ENCODE peak calls at places on chromosomes 11 and 22, in five cellular contexts. Z is T-helper 17 cell; G is activated effector memory CD4-positive, alpha-beta T cell treated with Interleukin-2 at 50 U/mL for 16 hours; A is GM03348; J is HAP-1. T is an unnamed sample.

GRCh38 chr11:70590356-70590991 is 192.1 kb downstream of the CTTN start:
- DNase-seq in Z (no peak), G (no peak), A (no peak), J (no peak), T (no peak)

GRCh38 chr11:30281476-30282288 is 41.2 kb upstream of the ARL14EP start:
- DNase-seq in Z (no peak), G (no peak), A (no peak), J (no peak), T (no peak)

GRCh38 chr22:19992921-19993355 is 23.7 kb downstream of the ARVCF start:
- DNase-seq in Z (no peak), G (no peak), A (no peak), J (no peak), T (no peak)

GRCh38 chr11:1224109-1224485 is 1.2 kb downstream of the MUC5B start:
- DNase-seq in Z (no peak), G (no peak), A (no peak), J (no peak), T (no peak)

GRCh38 chr11:119207300-119207570 is 1.1 kb downstream of the CBL start:
- DNase-seq in Z (no peak), G (no peak), A (peak), J (no peak), T (no peak)

GRCh38 chr11:35162795-35163194 is 23.8 kb downstream of the CD44 start:
- DNase-seq in Z (no peak), G (no peak), A (no peak), J (no peak), T (no peak)

GRCh38 chr11:12430351-12430750 is 53.0 kb downstream of the PARVA start:
- DNase-seq in Z (no peak), G (no peak), A (no peak), J (no peak), T (peak)

GRCh38 chr11:19080579-19080993 is 20.1 kb upstream of the MRGPRX2 start:
- DNase-seq in Z (no peak), G (no peak), A (peak), J (no peak), T (peak)

GRCh38 chr11:80084614-80085013 is 643.8 kb upstream of the TENM4 start:
- DNase-seq in Z (no peak), G (no peak), A (no peak), J (no peak), T (no peak)

GRCh38 chr22:49918911-49919881 is 762 bp downstream of the CRELD2 start:
- DNase-seq in Z (no peak), G (no peak), A (no peak), J (no peak), T (no peak)

GRCh38 chr11:112881461-112881860 is 79.8 kb upstream of the NCAM1 start:
- DNase-seq in Z (no peak), G (no peak), A (peak), J (no peak), T (no peak)

GRCh38 chr22:23128269-23129108 is 13.3 kb downstream of the RSPH14 start:
- DNase-seq in Z (peak), G (peak), A (peak), J (peak), T (peak)

GRCh38 chr22:40405178-40406062 is 35.0 kb downstream of the SGSM3 start:
- DNase-seq in Z (no peak), G (no peak), A (no peak), J (no peak), T (no peak)

GRCh38 chr22:31474743-31475142 is 14.9 kb downstream of the EIF4ENIF1 start:
- DNase-seq in Z (no peak), G (no peak), A (peak), J (no peak), T (no peak)

GRCh38 chr11:1889527-1889930 is 2.2 kb downstream of the PRR33 start:
- DNase-seq in Z (no peak), G (no peak), A (no peak), J (no peak), T (no peak)

GRCh38 chr11:65588199-65589054 is 7.2 kb downstream of the KCNK7 start:
- DNase-seq in Z (peak), G (peak), A (no peak), J (peak), T (peak)

GRCh38 chr22:30830907-30831306 is 136.2 kb downstream of the OSBP2 start:
- DNase-seq in Z (no peak), G (no peak), A (peak), J (no peak), T (peak)

GRCh38 chr22:44661659-44662569 is 40.1 kb upstream of the PRR5 start:
- DNase-seq in Z (no peak), G (no peak), A (no peak), J (no peak), T (no peak)

GRCh38 chr11:130209944-130210854 is 50.6 kb downstream of the ST14 start:
- DNase-seq in Z (no peak), G (no peak), A (peak), J (no peak), T (no peak)

GRCh38 chr11:46673713-46674462 is 26.5 kb downstream of the ARHGAP1 start:
- DNase-seq in Z (no peak), G (no peak), A (no peak), J (no peak), T (no peak)

GRCh38 chr22:46537946-46538815 is 761 bp upstream of the CELSR1 start:
- DNase-seq in Z (no peak), G (no peak), A (peak), J (peak), T (peak)

GRCh38 chr11:11265994-11266606 is 87.0 kb downstream of the CSNK2A3 start:
- DNase-seq in Z (peak), G (peak), A (peak), J (peak), T (peak)

GRCh38 chr22:49564054-49564453 is 263.6 kb downstream of the BRD1 start:
- DNase-seq in Z (no peak), G (no peak), A (no peak), J (no peak), T (no peak)

GRCh38 chr22:34992672-34993071 is 73.3 kb upstream of the ISX start:
- DNase-seq in Z (no peak), G (no peak), A (no peak), J (no peak), T (no peak)

GRCh38 chr11:83392556-83392955 is 106.4 kb upstream of the CCDC90B start:
- DNase-seq in Z (no peak), G (no peak), A (no peak), J (no peak), T (no peak)

GRCh38 chr11:18650859-18651557 is 16.9 kb upstream of the SPTY2D1 start:
- DNase-seq in Z (no peak), G (peak), A (peak), J (peak), T (peak)

GRCh38 chr22:20080776-20081654 is 974 bp downstream of the DGCR8 start:
- DNase-seq in Z (no peak), G (no peak), A (peak), J (peak), T (peak)

GRCh38 chr11:128346808-128347207 is 240.6 kb downstream of the ETS1 start:
- DNase-seq in Z (no peak), G (no peak), A (peak), J (no peak), T (peak)

GRCh38 chr11:29280452-29280851 is 736.4 kb downstream of the KCNA4 start:
- DNase-seq in Z (no peak), G (no peak), A (no peak), J (no peak), T (peak)

GRCh38 chr11:1230456-1231395 is 7.9 kb downstream of the MUC5B start:
- DNase-seq in Z (no peak), G (no peak), A (no peak), J (no peak), T (no peak)

GRCh38 chr22:35150163-35151107 is 84.5 kb downstream of the ISX start:
- DNase-seq in Z (peak), G (peak), A (peak), J (peak), T (peak)

GRCh38 chr11:118221419-118221818 is 3.4 kb downstream of the JAML start:
- DNase-seq in Z (no peak), G (no peak), A (no peak), J (no peak), T (no peak)

GRCh38 chr11:28878025-28878424 is 769.8 kb downstream of the METTL15 start:
- DNase-seq in Z (no peak), G (no peak), A (peak), J (no peak), T (peak)

GRCh38 chr22:36636916-36637315 is 66.6 kb downstream of the CACNG2 start:
- DNase-seq in Z (no peak), G (no peak), A (no peak), J (no peak), T (no peak)

GRCh38 chr11:77750757-77751156 is 69.8 kb downstream of the RSF1 start:
- DNase-seq in Z (no peak), G (no peak), A (no peak), J (no peak), T (no peak)

GRCh38 chr11:57444362-57445074 is 15.8 kb upstream of the RTN4RL2 start:
- DNase-seq in Z (no peak), G (no peak), A (no peak), J (no peak), T (no peak)

T was measured in MCF 10A.